ENCODE peak calls at places on chromosomes 5 and 9, in eight cellular contexts. G is neural progenitor cell; E is pancreas; X is astrocyte; H is esophagus muscularis mucosa; O is gastrocnemius medialis; I is prostate gland; U is CD4-positive, alpha-beta T cell. K is an unnamed sample.
A peak's percentile ranks its signal among the peaks of the same experiment; 100 is the strongest.

GRCh38 chr5:20601678-20602100 is 613.7 kb upstream of the CDH18 start:
- DNase-seq in H (no peak), E (no peak), G (peak; percentile 25), I (no peak), X (peak; percentile 64), O (no peak), U (no peak), K (no peak)

GRCh38 chr5:669842-670395 is 23.2 kb downstream of the TPPP start:
- DNase-seq in U (no peak), O (no peak), G (no peak), X (no peak), I (no peak), H (no peak), E (peak; percentile 35), K (no peak)

GRCh38 chr9:137892424-137893191 is 15.0 kb downstream of the CACNA1B start:
- DNase-seq in I (no peak), X (no peak), H (no peak), G (no peak), E (no peak), O (no peak), U (no peak), K (no peak)

GRCh38 chr5:115796656-115797055 is 19.8 kb downstream of the CDO1 start:
- DNase-seq in H (no peak), U (no peak), O (no peak), E (no peak), G (no peak), X (no peak), I (no peak), K (no peak)

GRCh38 chr5:42855386-42855785 is 43.7 kb upstream of the SELENOP start:
- DNase-seq in O (no peak), E (no peak), H (no peak), I (no peak), G (no peak), U (no peak), X (no peak), K (no peak)

GRCh38 chr5:145499483-145499882 is 335.7 kb downstream of the PRELID2 start:
- DNase-seq in X (no peak), O (no peak), E (no peak), H (no peak), U (no peak), I (no peak), G (no peak), K (no peak)

GRCh38 chr5:141512390-141513020 is 23.6 kb downstream of the PCDHGC5 start:
- DNase-seq in U (peak; percentile 77), G (peak; percentile 91), E (peak; percentile 91), H (no peak), I (peak; percentile 84), X (peak; percentile 33), O (peak; percentile 85), K (no peak)

GRCh38 chr5:118854819-118855218 is 133.5 kb downstream of the DTWD2 start:
- DNase-seq in E (no peak), U (no peak), G (no peak), X (no peak), I (no peak), O (no peak), H (no peak), K (no peak)

GRCh38 chr5:15346738-15347137 is 153.2 kb upstream of the FBXL7 start:
- DNase-seq in H (no peak), X (no peak), G (no peak), I (no peak), O (no peak), E (no peak), U (no peak), K (no peak)

GRCh38 chr9:134526798-134527492 is 114.7 kb upstream of the COL5A1 start:
- DNase-seq in X (no peak), U (no peak), H (no peak), I (no peak), E (no peak), O (no peak), G (no peak), K (no peak)

GRCh38 chr5:64811050-64811640 is 42.4 kb downstream of the CWC27 start:
- DNase-seq in U (no peak), H (no peak), G (peak; percentile 60), E (no peak), O (no peak), I (no peak), X (peak; percentile 45), K (peak; percentile 27)

GRCh38 chr5:150656191-150657132 is 4.6 kb upstream of the MYOZ3 start:
- DNase-seq in I (peak; percentile 58), H (no peak), E (peak; percentile 82), O (peak; percentile 78), X (no peak), G (peak; percentile 92), U (peak; percentile 76), K (no peak)

GRCh38 chr9:82332774-82333152 is 344.2 kb downstream of the SPATA31D1 start:
- DNase-seq in U (no peak), I (no peak), O (peak; percentile 63), X (no peak), E (no peak), H (no peak), G (no peak), K (no peak)

GRCh38 chr5:92332039-92332438 is 948.9 kb upstream of the ARRDC3 start:
- DNase-seq in H (no peak), O (no peak), X (peak; percentile 57), I (no peak), E (no peak), U (no peak), G (no peak), K (no peak)

GRCh38 chr9:131276107-131276888 is at the start of gene FAM78A:
- DNase-seq in E (no peak), G (peak; percentile 63), X (no peak), H (no peak), U (no peak), O (peak; percentile 50), I (no peak), K (no peak)

GRCh38 chr5:37814699-37815098 is 25.1 kb downstream of the GDNF start:
- DNase-seq in O (no peak), G (no peak), E (no peak), U (no peak), X (peak; percentile 77), H (no peak), I (no peak), K (no peak)

GRCh38 chr9:99505915-99506314 is 283.8 kb downstream of the SEC61B start:
- DNase-seq in O (no peak), G (no peak), H (peak; percentile 74), E (no peak), U (no peak), X (no peak), I (no peak), K (no peak)

GRCh38 chr5:179530069-179530998 is 20.0 kb upstream of the RUFY1 start:
- DNase-seq in E (peak; percentile 29), U (peak; percentile 39), H (no peak), X (peak; percentile 10), O (no peak), I (no peak), G (peak; percentile 68), K (no peak)

GRCh38 chr5:124133406-124133805 is 613.0 kb downstream of the ZNF608 start:
- DNase-seq in G (no peak), X (no peak), O (no peak), H (no peak), U (no peak), E (no peak), I (no peak), K (no peak)

GRCh38 chr9:137244486-137245449 is 3.7 kb downstream of the TUBB4B start:
- DNase-seq in I (no peak), X (no peak), E (peak; percentile 51), O (no peak), G (peak; percentile 31), H (no peak), U (no peak), K (no peak)

GRCh38 chr9:136075134-136075841 is 19.8 kb downstream of the NACC2 start:
- DNase-seq in U (no peak), G (peak; percentile 1), E (no peak), I (no peak), X (no peak), H (no peak), O (no peak), K (no peak)

GRCh38 chr9:72960446-72960845 is 7.6 kb upstream of the ALDH1A1 start:
- DNase-seq in X (no peak), U (no peak), G (no peak), E (no peak), I (no peak), O (no peak), H (no peak), K (no peak)

GRCh38 chr5:93532370-93532769 is 48.6 kb downstream of the NR2F1-AS1 start:
- DNase-seq in X (peak; percentile 93), I (peak; percentile 26), H (peak; percentile 94), E (peak; percentile 52), O (peak; percentile 66), G (peak; percentile 9), U (no peak), K (peak; percentile 71)

GRCh38 chr9:7273575-7273974 is 515.8 kb downstream of the KDM4C start:
- DNase-seq in O (no peak), G (peak; percentile 62), H (no peak), I (no peak), X (no peak), E (no peak), U (no peak), K (peak; percentile 6)
- TF ChIP-seq CTCF in O (no peak), G (peak; percentile 59), H (peak; percentile 19), I (peak; percentile 31), X (no peak), E (peak; percentile 17), U (no peak), K (peak; percentile 79)

GRCh38 chr5:59830801-59831200 is 62.7 kb downstream of the PDE4D start:
- DNase-seq in E (no peak), H (no peak), G (no peak), O (no peak), I (no peak), U (no peak), X (no peak), K (no peak)

GRCh38 chr5:59832577-59833301 is 60.8 kb downstream of the PDE4D start:
- DNase-seq in O (no peak), X (no peak), U (no peak), E (no peak), H (no peak), I (no peak), G (no peak), K (no peak)

GRCh38 chr5:59829922-59830321 is 63.6 kb downstream of the PDE4D start:
- DNase-seq in G (no peak), I (no peak), X (no peak), O (no peak), E (no peak), U (no peak), H (no peak), K (no peak)

GRCh38 chr5:59833448-59833847 is 60.1 kb downstream of the PDE4D start:
- DNase-seq in U (no peak), X (no peak), O (no peak), I (no peak), E (no peak), G (no peak), H (no peak), K (no peak)

GRCh38 chr5:59831341-59831989 is 62.1 kb downstream of the PDE4D start:
- DNase-seq in E (no peak), X (peak; percentile 53), H (no peak), O (no peak), I (no peak), U (no peak), G (no peak), K (no peak)
- H3K27ac ChIP-seq in E (no peak overlapping the region), X (no peak overlapping the region), H (no peak overlapping the region), O (no peak overlapping the region), I (no peak overlapping the region), U (no peak overlapping the region), G (no peak overlapping the region), K (no peak overlapping the region)

GRCh38 chr5:176824604-176825003 is 14.2 kb downstream of the UNC5A start:
- DNase-seq in X (no peak), E (no peak), U (no peak), H (no peak), G (no peak), O (no peak), I (no peak), K (no peak)
- H3K27me3 ChIP-seq in X (peaks cover 7% of the 10 kb centered on the region), E (no peaks in the 10 kb centered on the region), U (peaks cover 13% of the 10 kb centered on the region), H (no peaks in the 10 kb centered on the region), G (no peaks in the 10 kb centered on the region), O (peaks cover 18% of the 10 kb centered on the region), I (peaks cover 6% of the 10 kb centered on the region), K (peaks cover 12% of the 10 kb centered on the region)

GRCh38 chr9:120338340-120338739 is 241.6 kb downstream of the CDK5RAP2 start:
- DNase-seq in O (no peak), E (no peak), U (no peak), G (no peak), I (no peak), H (no peak), X (no peak), K (no peak)
- TF ChIP-seq CTCF in O (no peak), E (no peak), U (no peak), G (no peak), I (no peak), H (no peak), X (no peak), K (no peak)